ENCODE peak calls at places on chromosomes 1 and 21, in six cellular contexts. One of them, this sample, is unnamed.

GRCh38 chr1:174652496-174653280 is 204.9 kb downstream of the GPR52 start:
- DNase-seq in ELR: no peak
- DNase-seq in T follicular helper cell: no peak
- DNase-seq in LoVo: no peak
- DNase-seq in NCI-H1930: no peak
- DNase-seq in astrocyte of the spinal cord: no peak
- DNase-seq in this sample: no peak

GRCh38 chr1:43225168-43225567 is 44.6 kb upstream of the TMEM125 start:
- DNase-seq in LoVo: peak; percentile 32
- DNase-seq in NCI-H1930: no peak
- DNase-seq in ELR: peak; percentile 54
- DNase-seq in T follicular helper cell: no peak
- DNase-seq in astrocyte of the spinal cord: no peak
- DNase-seq in this sample: no peak

GRCh38 chr21:34766862-34767261 is 98.1 kb downstream of the CLIC6 start:
- DNase-seq in T follicular helper cell: no peak
- DNase-seq in LoVo: no peak
- DNase-seq in astrocyte of the spinal cord: no peak
- DNase-seq in ELR: no peak
- DNase-seq in NCI-H1930: no peak
- DNase-seq in this sample: no peak

GRCh38 chr21:32597205-32597604 is 11.9 kb upstream of the TCP10L start:
- DNase-seq in astrocyte of the spinal cord: peak; percentile 73
- DNase-seq in ELR: peak; percentile 98
- DNase-seq in NCI-H1930: no peak
- DNase-seq in LoVo: peak; percentile 24
- DNase-seq in T follicular helper cell: no peak
- DNase-seq in this sample: no peak

GRCh38 chr1:117166076-117166475 is 44.5 kb upstream of the TRIM45 start:
- DNase-seq in astrocyte of the spinal cord: peak; percentile 66
- DNase-seq in ELR: peak; percentile 91
- DNase-seq in NCI-H1930: no peak
- DNase-seq in T follicular helper cell: no peak
- DNase-seq in LoVo: peak; percentile 21
- DNase-seq in this sample: no peak

GRCh38 chr1:14320518-14320917 is 278.0 kb upstream of the KAZN start:
- DNase-seq in ELR: no peak
- DNase-seq in NCI-H1930: peak; percentile 28
- DNase-seq in LoVo: no peak
- DNase-seq in T follicular helper cell: no peak
- DNase-seq in astrocyte of the spinal cord: peak; percentile 96
- DNase-seq in this sample: no peak

GRCh38 chr1:233105225-233105624 is 154.8 kb downstream of the NTPCR start:
- DNase-seq in ELR: peak; percentile 13
- DNase-seq in T follicular helper cell: no peak
- DNase-seq in astrocyte of the spinal cord: no peak
- DNase-seq in NCI-H1930: no peak
- DNase-seq in LoVo: no peak
- DNase-seq in this sample: no peak

GRCh38 chr1:56425494-56425860 is 153.9 kb downstream of the PLPP3 start:
- DNase-seq in NCI-H1930: no peak
- DNase-seq in T follicular helper cell: no peak
- DNase-seq in astrocyte of the spinal cord: no peak
- DNase-seq in LoVo: no peak
- DNase-seq in ELR: no peak
- DNase-seq in this sample: no peak

GRCh38 chr1:65020774-65021173 is 54.4 kb upstream of the JAK1 start:
- DNase-seq in astrocyte of the spinal cord: no peak
- DNase-seq in T follicular helper cell: no peak
- DNase-seq in LoVo: no peak
- DNase-seq in ELR: peak; percentile 51
- DNase-seq in NCI-H1930: no peak
- DNase-seq in this sample: no peak

This sample was measured in activated T-cell treated with anti-CD3 and anti-CD28 coated beads, Interleukin-2, amount 50 U/mL, for 4 hours.